ENCODE peak calls at places on chromosome 6, in four cellular contexts. A is HepG2, N is GM12878, M is NT2/D1. V is an unnamed sample.

GRCh38 chr6:31645325-31645724 is 7.1 kb downstream of the BAG6 start:
- DNase-seq in A (no peak), N (no peak), M (no peak), V (no peak)

GRCh38 chr6:90184334-90185298 is 112.0 kb downstream of the BACH2 start:
- DNase-seq in A (no peak), N (no peak), M (no peak), V (peak; percentile 15)

GRCh38 chr6:150314230-150315188 is 54.3 kb upstream of the IYD start:
- DNase-seq in A (no peak), N (no peak), M (no peak), V (no peak)

GRCh38 chr6:107690864-107691661 is 133.1 kb downstream of the SCML4 start:
- DNase-seq in A (no peak), N (no peak), M (no peak), V (no peak)

GRCh38 chr6:29797120-29797519 is 30.5 kb upstream of the HLA-G start:
- DNase-seq in A (no peak), N (no peak), M (no peak), V (no peak)

GRCh38 chr6:18245642-18246041 is 18.7 kb downstream of the DEK start:
- DNase-seq in A (no peak), N (no peak), M (no peak), V (no peak)

GRCh38 chr6:125793280-125793679 is 2.5 kb downstream of the NCOA7 start:
- DNase-seq in A (no peak), N (no peak), M (no peak), V (no peak)

GRCh38 chr6:142296975-142297604 is 4.7 kb upstream of the ADGRG6 start:
- DNase-seq in A (peak; percentile 96), N (no peak), M (no peak), V (no peak)

GRCh38 chr6:105484238-105485161 is 81.6 kb upstream of the PREP start:
- DNase-seq in A (peak; percentile 41), N (no peak), M (peak; percentile 22), V (peak; percentile 42)

GRCh38 chr6:67538032-67538431 is 1097.0 kb upstream of the ADGRB3 start:
- DNase-seq in A (no peak), N (no peak), M (no peak), V (no peak)

GRCh38 chr6:44247338-44248302 is 719 bp downstream of the HSP90AB1 start:
- DNase-seq in A (peak; percentile 36), N (no peak), M (no peak), V (no peak)

GRCh38 chr6:19851273-19852089 is 14.3 kb downstream of the ID4 start:
- DNase-seq in A (peak; percentile 87), N (no peak), M (no peak), V (peak; percentile 49)

GRCh38 chr6:56927538-56928453 is 27.1 kb upstream of the BEND6 start:
- DNase-seq in A (no peak), N (no peak), M (no peak), V (no peak)

GRCh38 chr6:98958791-98959190 is 11.0 kb upstream of the FBXL4 start:
- DNase-seq in A (no peak), N (no peak), M (no peak), V (no peak)

GRCh38 chr6:81515562-81516453 is 236.7 kb downstream of the TENT5A start:
- DNase-seq in A (no peak), N (no peak), M (no peak), V (no peak)

GRCh38 chr6:132063204-132063603 is 112.0 kb upstream of the CCN2 start:
- DNase-seq in A (no peak), N (no peak), M (no peak), V (no peak)

GRCh38 chr6:3266170-3266569 is 7.4 kb downstream of the PSMG4 start:
- DNase-seq in A (no peak), N (no peak), M (no peak), V (no peak)

GRCh38 chr6:49336514-49337131 is 126.4 kb downstream of the MMUT start:
- DNase-seq in A (no peak), N (no peak), M (no peak), V (no peak)

GRCh38 chr6:111601875-111602274 is 3.8 kb downstream of the TRAF3IP2 start:
- DNase-seq in A (no peak), N (no peak), M (no peak), V (no peak)

GRCh38 chr6:164020142-164020541 is 605.6 kb downstream of the QKI start:
- DNase-seq in A (no peak), N (no peak), M (no peak), V (no peak)

GRCh38 chr6:7765575-7766325 is 39.9 kb downstream of the BMP6 start:
- DNase-seq in A (no peak), N (no peak), M (no peak), V (no peak)

GRCh38 chr6:89970072-89970471 is 75.8 kb downstream of the GJA10 start:
- DNase-seq in A (no peak), N (no peak), M (no peak), V (no peak)

DNA sequence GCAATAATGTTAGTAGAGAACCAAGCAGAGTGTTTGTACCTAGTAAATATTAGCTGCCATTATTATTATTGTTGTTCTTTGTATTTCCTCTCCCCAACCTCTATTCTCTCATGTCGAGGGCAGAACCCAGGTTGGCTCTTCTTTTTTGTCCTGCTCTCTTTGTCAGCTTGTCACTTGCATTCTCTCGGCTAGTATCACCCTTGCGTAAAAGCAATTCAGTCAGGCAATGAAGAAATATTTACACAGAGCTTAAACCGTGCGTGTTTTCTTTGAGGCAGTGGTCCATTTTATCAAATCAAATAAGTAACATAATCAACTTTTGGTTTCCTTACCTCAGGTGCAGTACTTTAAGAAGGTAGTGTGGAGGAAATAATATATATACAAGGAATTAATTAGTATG is 83.9 kb downstream of the TULP4 start:
- DNase-seq in A (peak; percentile 61), N (no peak), M (no peak), V (no peak)
- TF ChIP-seq ZNF274 in A (no peak), N (no peak), M (no peak), V (no peak)

DNA sequence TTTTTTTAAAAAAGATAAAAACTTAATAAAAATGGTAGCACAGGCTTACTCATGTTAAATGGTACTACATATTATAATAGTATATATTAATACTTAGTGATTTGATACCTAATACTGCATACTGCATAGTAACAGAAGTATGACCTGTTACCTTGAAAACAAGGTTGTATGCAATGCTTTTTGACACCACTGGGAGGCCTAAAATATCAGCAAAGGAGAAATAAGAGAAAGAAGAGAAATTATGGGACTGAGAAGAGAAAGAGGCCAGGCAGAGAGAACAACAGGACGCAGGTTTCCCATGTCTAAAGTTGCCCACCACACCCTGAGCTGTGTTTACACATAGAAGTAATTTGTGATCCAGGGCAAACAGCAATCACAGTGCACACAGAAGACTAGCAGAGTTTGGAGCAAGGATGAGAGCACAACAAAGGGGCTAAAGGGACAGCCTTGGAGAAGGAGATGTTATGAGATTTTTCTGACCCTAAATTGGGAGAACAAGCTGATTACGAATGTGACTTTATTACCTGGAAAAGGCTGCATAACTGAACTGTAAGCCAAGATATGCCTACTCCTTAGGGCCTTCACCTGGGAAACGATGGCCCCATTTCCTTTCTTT is 73.2 kb downstream of the ROS1 start:
- DNase-seq in A (peak; percentile 29), N (no peak), M (no peak), V (peak; percentile 24)
- TF ChIP-seq ZNF274 in A (no peak), N (no peak), M (no peak), V (no peak)

GRCh38 chr6:25601797-25602679 is 50.0 kb upstream of the SCGN start:
- DNase-seq in A (peak; percentile 60), N (no peak), M (peak; percentile 8), V (peak; percentile 28)
- TF ChIP-seq ZNF274 in A (no peak), N (no peak), M (no peak), V (no peak)

DNA sequence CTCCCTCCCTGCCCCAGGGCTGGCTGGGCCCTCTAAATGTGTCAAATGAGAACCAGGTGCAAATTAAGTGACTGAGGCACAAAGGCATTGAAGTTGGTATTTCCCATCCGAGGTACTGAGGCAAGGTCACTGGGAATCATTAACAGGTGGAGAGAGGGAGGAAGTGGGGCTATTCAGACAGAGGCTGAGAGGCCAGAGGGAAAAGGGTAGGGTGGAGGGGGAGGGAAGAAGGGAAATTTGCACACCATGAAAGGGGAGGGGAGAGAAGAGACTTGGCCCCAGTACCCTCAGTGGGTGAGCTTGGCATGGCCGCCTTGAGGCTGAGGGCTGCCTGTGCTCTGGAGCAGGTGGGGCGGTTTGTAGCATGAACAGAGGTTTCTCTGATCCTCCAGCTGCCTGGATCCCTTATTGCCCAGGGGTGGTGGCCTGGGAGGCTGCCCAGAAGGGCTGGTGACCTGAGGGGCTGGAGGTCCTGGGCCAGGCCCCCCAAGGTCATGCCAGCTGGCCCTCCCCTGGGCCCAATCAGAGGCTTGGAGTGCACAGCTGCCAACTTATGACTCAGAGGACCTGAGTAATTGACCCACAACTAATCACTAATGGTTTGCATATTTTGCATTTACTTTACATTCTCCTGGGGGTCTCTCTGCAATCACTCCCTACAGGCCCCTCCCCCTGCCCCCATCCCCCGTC is 40.3 kb upstream of the ZFAND3 start:
- DNase-seq in A (no peak), N (no peak), M (no peak), V (no peak)
- TF ChIP-seq ZNF274 in A (no peak), N (no peak), M (no peak), V (no peak)

DNA sequence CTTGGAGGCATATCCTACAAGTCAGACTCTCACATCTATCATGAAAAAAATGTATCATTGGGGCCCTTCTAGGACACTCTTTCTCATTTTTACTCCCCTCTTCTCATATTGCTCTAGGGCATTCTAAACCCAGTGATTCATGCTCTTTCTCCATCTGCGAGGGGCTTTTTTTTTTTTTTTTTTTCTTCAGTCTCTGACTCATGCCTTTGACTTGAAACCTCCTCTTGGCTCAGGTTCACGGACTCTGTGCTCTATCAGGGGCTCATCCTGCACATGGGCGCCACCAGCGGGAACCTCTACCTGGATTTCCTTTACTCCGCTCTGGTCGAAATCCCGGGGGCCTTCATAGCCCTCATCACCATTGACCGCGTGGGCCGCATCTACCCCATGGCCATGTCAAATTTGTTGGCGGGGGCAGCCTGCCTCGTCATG is 17.8 kb downstream of the SLC22A1 start:
- DNase-seq in A (no peak), N (no peak), M (no peak), V (no peak)
- TF ChIP-seq ZNF274 in A (no peak), N (no peak), M (no peak), V (no peak)

DNA sequence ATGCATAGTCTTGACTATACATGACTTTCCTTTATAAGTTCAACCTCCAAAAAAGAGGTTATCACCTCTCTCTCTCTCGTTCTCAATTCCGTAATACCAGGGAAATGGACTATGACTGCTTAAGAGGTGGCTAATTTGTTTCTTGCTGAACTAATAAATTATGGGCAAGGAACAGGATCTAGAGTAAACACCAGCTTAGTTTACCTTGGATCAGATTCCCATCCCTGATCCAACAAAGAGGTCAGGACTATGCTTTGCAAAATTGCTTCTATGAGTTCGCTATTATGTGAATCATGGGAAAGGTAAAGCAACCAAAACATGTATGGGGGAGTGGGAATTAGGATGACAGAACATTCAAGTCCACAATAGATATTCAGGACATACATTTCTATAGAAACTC is 630.7 kb downstream of the HACE1 start:
- DNase-seq in A (no peak), N (no peak), M (no peak), V (no peak)
- TF ChIP-seq ZNF274 in A (no peak), N (no peak), M (no peak), V (no peak)

V was measured in HCT116.